ENCODE peak calls at places on chromosomes 1 and 21, in four cellular contexts. One of them, this sample, is unnamed.

GRCh38 chr1:239711768-239712167 is 325.4 kb downstream of the CHRM3 start:
- DNase-seq in lower leg skin: no peak
- DNase-seq in aorta: no peak
- DNase-seq in AG09319: no peak
- DNase-seq in this sample: no peak

GRCh38 chr1:210978316-210978993 is 155.5 kb downstream of the KCNH1 start:
- DNase-seq in AG09319: no peak
- DNase-seq in aorta: no peak
- DNase-seq in lower leg skin: no peak
- DNase-seq in this sample: no peak

GRCh38 chr1:54229281-54229891 is 29.4 kb downstream of the MRPL37 start:
- DNase-seq in AG09319: no peak
- DNase-seq in lower leg skin: no peak
- DNase-seq in aorta: no peak
- DNase-seq in this sample: no peak

GRCh38 chr1:40532844-40533424 is 1.5 kb downstream of the ZNF684 start:
- DNase-seq in aorta: no peak
- DNase-seq in lower leg skin: no peak
- DNase-seq in AG09319: no peak
- DNase-seq in this sample: peak

GRCh38 chr1:151047925-151048644 is 534 bp downstream of the C1orf56 start:
- DNase-seq in AG09319: no peak
- DNase-seq in aorta: peak
- DNase-seq in lower leg skin: peak
- DNase-seq in this sample: no peak

GRCh38 chr1:230070321-230071208 is 3.5 kb downstream of the GALNT2 start:
- DNase-seq in aorta: no peak
- DNase-seq in AG09319: no peak
- DNase-seq in lower leg skin: no peak
- DNase-seq in this sample: no peak

GRCh38 chr1:18859560-18859959 is at the start of gene TAS1R2:
- DNase-seq in aorta: no peak
- DNase-seq in lower leg skin: no peak
- DNase-seq in AG09319: no peak
- DNase-seq in this sample: no peak

GRCh38 chr1:9942399-9942938 is 722 bp downstream of the LZIC start:
- DNase-seq in AG09319: peak
- DNase-seq in aorta: no peak
- DNase-seq in lower leg skin: no peak
- DNase-seq in this sample: peak

GRCh38 chr1:203743101-203743501 is 21.9 kb upstream of the LAX1 start:
- DNase-seq in aorta: no peak
- DNase-seq in lower leg skin: no peak
- DNase-seq in AG09319: no peak
- DNase-seq in this sample: no peak

GRCh38 chr1:21175670-21176581 is 771 bp downstream of the EIF4G3 start:
- DNase-seq in aorta: peak
- DNase-seq in AG09319: no peak
- DNase-seq in lower leg skin: peak
- DNase-seq in this sample: no peak

GRCh38 chr1:201013031-201013485 is 10.5 kb downstream of the KIF21B start:
- DNase-seq in aorta: no peak
- DNase-seq in AG09319: no peak
- DNase-seq in lower leg skin: no peak
- DNase-seq in this sample: no peak

GRCh38 chr1:65256860-65257719 is 52.3 kb upstream of the DNAJC6 start:
- DNase-seq in aorta: no peak
- DNase-seq in lower leg skin: no peak
- DNase-seq in AG09319: no peak
- DNase-seq in this sample: no peak

GRCh38 chr21:37642493-37642892 is 273.8 kb downstream of the KCNJ6 start:
- DNase-seq in aorta: no peak
- DNase-seq in AG09319: no peak
- DNase-seq in lower leg skin: no peak
- DNase-seq in this sample: peak

GRCh38 chr1:204450461-204451257 is 39.0 kb upstream of the PPP1R15B start:
- DNase-seq in AG09319: no peak
- DNase-seq in aorta: no peak
- DNase-seq in lower leg skin: no peak
- DNase-seq in this sample: no peak